ENCODE peak calls at places on chromosomes 6 and 20, in eight cellular contexts. B is omental fat pad; R is activated T-cell treated with anti-CD3 and anti-CD28 coated beads, Interleukin-2, amount 50 U/mL, for 72 hours; C is activated CD8-positive, alpha-beta memory T cell treated with anti-CD3 and anti-CD28 coated beads, Interleukin-2, amount 10 ng/mL, durations not matched to agents 7 days and 5 days; O is left ventricle myocardium superior; U is upper lobe of left lung; Y is T-cell; D is CD4-positive, alpha-beta T cell. I is an unnamed sample.

GRCh38 chr20:63397946-63398450 is 36.8 kb upstream of the CHRNA4 start:
- ATAC-seq in B (no peak), Y (no peak), C (no peak), R (no peak), O (no peak), U (no peak), D (no peak), I (no peak)

GRCh38 chr6:47476794-47477496 is 644 bp upstream of the CD2AP start:
- ATAC-seq in B (peak; percentile 12), R (no peak), Y (no peak), D (no peak), U (no peak), O (no peak), C (no peak), I (no peak)

GRCh38 chr6:13437597-13437996 is 49.8 kb downstream of the GFOD1 start:
- ATAC-seq in U (no peak), Y (no peak), R (no peak), B (no peak), C (no peak), O (no peak), D (no peak), I (no peak)

GRCh38 chr6:51514396-51515051 is 572.9 kb downstream of the PKHD1 start:
- ATAC-seq in D (no peak), B (no peak), U (no peak), R (no peak), O (no peak), C (no peak), Y (no peak), I (no peak)

GRCh38 chr6:78746457-78746856 is 120.9 kb upstream of the IRAK1BP1 start:
- ATAC-seq in C (no peak), O (no peak), R (no peak), B (no peak), D (no peak), Y (no peak), U (no peak), I (no peak)

GRCh38 chr6:106913111-106913510 is 61.4 kb downstream of the CD24 start:
- ATAC-seq in O (no peak), B (no peak), U (no peak), R (no peak), D (no peak), Y (no peak), C (no peak), I (no peak)

GRCh38 chr6:144006731-144007454 is 1.2 kb downstream of the PLAGL1 start:
- ATAC-seq in Y (no peak), O (peak; percentile 27), B (peak; percentile 62), R (peak; percentile 24), D (no peak), U (peak; percentile 73), C (no peak), I (no peak)

GRCh38 chr20:46371656-46372055 is 34.8 kb downstream of the ELMO2 start:
- ATAC-seq in U (no peak), C (no peak), O (no peak), R (no peak), B (peak; percentile 35), D (no peak), Y (no peak), I (no peak)

GRCh38 chr20:36550797-36551299 is 9.5 kb downstream of the MYL9 start:
- ATAC-seq in C (no peak), O (peak; percentile 46), B (no peak), Y (no peak), R (no peak), D (no peak), U (peak; percentile 14), I (peak; percentile 50)

GRCh38 chr20:21179796-21180195 is 53.9 kb downstream of the KIZ start:
- ATAC-seq in B (no peak), D (no peak), U (no peak), O (no peak), R (no peak), Y (no peak), C (no peak), I (no peak)

GRCh38 chr6:33191383-33192104 is 723 bp downstream of the COL11A2 start:
- ATAC-seq in R (no peak), D (no peak), U (no peak), B (no peak), Y (no peak), O (peak; percentile 40), C (no peak), I (no peak)

GRCh38 chr6:148203970-148204369 is 138.7 kb upstream of the SASH1 start:
- ATAC-seq in B (no peak), U (peak; percentile 54), R (peak; percentile 90), Y (peak; percentile 90), O (peak; percentile 45), C (peak; percentile 80), D (peak; percentile 84), I (no peak)

GRCh38 chr6:143621159-143621873 is 56.4 kb upstream of the PHACTR2 start:
- ATAC-seq in Y (no peak), U (no peak), O (no peak), C (no peak), D (no peak), R (no peak), B (no peak), I (no peak)

GRCh38 chr20:10637062-10637559 is 36.7 kb downstream of the JAG1 start:
- ATAC-seq in C (no peak), R (no peak), U (peak; percentile 33), Y (no peak), B (peak; percentile 58), O (peak; percentile 52), D (no peak), I (peak; percentile 35)

GRCh38 chr6:15989397-15989796 is 139.5 kb upstream of the MYLIP start:
- ATAC-seq in D (no peak), U (no peak), O (no peak), Y (no peak), C (no peak), B (no peak), R (peak; percentile 80), I (no peak)

GRCh38 chr20:17909745-17910345 is 58.7 kb downstream of the SNX5 start:
- ATAC-seq in U (no peak), Y (no peak), D (no peak), C (no peak), B (no peak), O (peak; percentile 28), R (no peak), I (no peak)

GRCh38 chr6:67722861-67723261 is 912.2 kb upstream of the ADGRB3 start:
- ATAC-seq in C (no peak), R (no peak), D (no peak), U (no peak), O (no peak), Y (no peak), B (no peak), I (no peak)

GRCh38 chr20:35311409-35311808 is 19.2 kb upstream of the FAM83C start:
- ATAC-seq in O (no peak), R (peak; percentile 80), Y (no peak), C (peak; percentile 70), D (no peak), B (no peak), U (no peak), I (no peak)

GRCh38 chr20:47886454-47887041 is 101.3 kb upstream of the SULF2 start:
- ATAC-seq in R (no peak), C (no peak), Y (no peak), B (no peak), U (no peak), O (no peak), D (no peak), I (no peak)

GRCh38 chr6:141261016-141261671 is 871.6 kb upstream of the GJE1 start:
- ATAC-seq in B (peak; percentile 14), R (peak; percentile 13), C (no peak), U (no peak), Y (no peak), O (peak; percentile 96), D (no peak), I (peak; percentile 38)

GRCh38 chr6:109167557-109167956 is 72.2 kb downstream of the CEP57L1 start:
- ATAC-seq in C (no peak), U (no peak), B (no peak), R (no peak), Y (no peak), D (no peak), O (no peak), I (no peak)

GRCh38 chr6:56869346-56869745 is 85.6 kb upstream of the BEND6 start:
- ATAC-seq in C (no peak), Y (no peak), R (no peak), U (no peak), O (no peak), B (no peak), D (no peak), I (no peak)

GRCh38 chr6:35018184-35018523 is 123.0 kb downstream of the TCP11 start:
- ATAC-seq in O (peak; percentile 35), R (no peak), Y (no peak), D (no peak), B (peak; percentile 63), C (no peak), U (peak; percentile 77), I (peak; percentile 51)

GRCh38 chr6:75188221-75188620 is 17.6 kb downstream of the COL12A1 start:
- ATAC-seq in B (no peak), D (no peak), O (no peak), R (no peak), Y (no peak), U (no peak), C (no peak), I (no peak)

GRCh38 chr20:64222273-64222672 is 33.3 kb upstream of the PCMTD2 start:
- ATAC-seq in R (no peak), U (no peak), B (peak; percentile 17), D (no peak), Y (no peak), C (no peak), O (peak; percentile 5), I (no peak)

GRCh38 chr6:24974182-24975171 is 38.7 kb upstream of the RIPOR2 start:
- ATAC-seq in O (no peak), B (no peak), C (peak; percentile 91), Y (peak; percentile 89), U (no peak), D (peak; percentile 83), R (peak; percentile 97), I (no peak)

GRCh38 chr6:107557698-107558097 is 67.8 kb downstream of the SOBP start:
- ATAC-seq in R (no peak), B (no peak), C (no peak), O (no peak), D (no peak), Y (no peak), U (no peak), I (no peak)

GRCh38 chr6:46469021-46469420 is 22.2 kb downstream of the RCAN2 start:
- ATAC-seq in D (no peak), U (no peak), O (peak; percentile 29), B (no peak), R (no peak), C (no peak), Y (no peak), I (no peak)

GRCh38 chr6:132948889-132949288 is 134.5 kb downstream of the RPS12 start:
- ATAC-seq in U (no peak), R (no peak), Y (no peak), D (no peak), C (no peak), B (no peak), O (no peak), I (no peak)

GRCh38 chr6:55069132-55069781 is 105.1 kb upstream of the HCRTR2 start:
- ATAC-seq in D (no peak), R (no peak), O (peak; percentile 27), Y (no peak), C (no peak), B (no peak), U (no peak), I (no peak)

GRCh38 chr6:77930945-77931344 is 278.1 kb downstream of the MEI4 start:
- ATAC-seq in C (no peak), B (no peak), Y (no peak), U (no peak), R (no peak), D (no peak), O (no peak), I (no peak)

GRCh38 chr6:70282906-70283461 is 19.9 kb downstream of the COL9A1 start:
- ATAC-seq in D (no peak), O (peak; percentile 64), Y (peak; percentile 30), B (no peak), R (no peak), C (no peak), U (peak; percentile 26), I (no peak)

GRCh38 chr6:143098054-143098673 is 37.5 kb downstream of the AIG1 start:
- ATAC-seq in C (no peak), U (peak; percentile 86), Y (peak; percentile 49), D (no peak), O (peak; percentile 53), R (no peak), B (no peak), I (no peak)

GRCh38 chr6:163416640-163417253 is 2.2 kb downstream of the QKI start:
- ATAC-seq in U (peak; percentile 20), D (no peak), R (no peak), C (no peak), B (no peak), Y (no peak), O (peak; percentile 1), I (no peak)